ENCODE peak calls at places on chromosomes 3 and 15, in four cellular contexts. K, J, N and F are unnamed samples. For H3K4me1, the result is how much of the 10 kb centered on the place peaks cover.

GRCh38 chr3:157170861-157171260 is 10.9 kb upstream of the CCNL1 start:
- DNase-seq in K (no peak), J (no peak), N (no peak), F (no peak)

GRCh38 chr3:3334456-3334855 is 155.0 kb upstream of the CRBN start:
- DNase-seq in K (no peak), J (no peak), N (no peak), F (no peak)

GRCh38 chr3:185534511-185534910 is 17.9 kb downstream of the LIPH start:
- DNase-seq in K (no peak), J (no peak), N (no peak), F (no peak)

GRCh38 chr3:2937578-2937977 is 172.6 kb downstream of the IL5RA start:
- DNase-seq in K (no peak), J (no peak), N (no peak), F (no peak)

GRCh38 chr3:107650788-107651187 is 128.0 kb downstream of the BBX start:
- DNase-seq in K (no peak), J (no peak), N (no peak), F (no peak)

GRCh38 chr3:179421500-179421899 is 29.8 kb downstream of the GNB4 start:
- DNase-seq in K (peak), J (no peak), N (no peak), F (no peak)

GRCh38 chr3:116445291-116445841 is at the start of gene LSAMP:
- DNase-seq in K (no peak), J (no peak), N (peak), F (no peak)

GRCh38 chr15:74784854-74785715 is 3.2 kb downstream of the CSK start:
- DNase-seq in K (no peak), J (no peak), N (no peak), F (no peak)

GRCh38 chr3:125266976-125267375 is 54.4 kb upstream of the SLC12A8 start:
- DNase-seq in K (no peak), J (no peak), N (no peak), F (no peak)

GRCh38 chr15:90190606-90191343 is 10.4 kb upstream of the SEMA4B start:
- DNase-seq in K (no peak), J (no peak), N (no peak), F (no peak)

GRCh38 chr3:102451556-102451955 is 16.7 kb downstream of the ZPLD1 start:
- DNase-seq in K (no peak), J (no peak), N (no peak), F (no peak)

GRCh38 chr3:178343433-178344038 is 192.7 kb upstream of the KCNMB2 start:
- DNase-seq in K (no peak), J (peak), N (no peak), F (no peak)

GRCh38 chr15:35218215-35218614 is 133.1 kb upstream of the NANOGP8 start:
- DNase-seq in K (no peak), J (no peak), N (no peak), F (no peak)

GRCh38 chr15:60620707-60621106 is 141.8 kb upstream of the ICE2 start:
- DNase-seq in K (no peak), J (no peak), N (no peak), F (no peak)

GRCh38 chr15:90851114-90851513 is 17.3 kb upstream of the FURIN start:
- DNase-seq in K (no peak), J (no peak), N (no peak), F (no peak)

GRCh38 chr3:108590443-108590842 is 921 bp downstream of the DZIP3 start:
- DNase-seq in K (no peak), J (no peak), N (no peak), F (no peak)

GRCh38 chr3:36744770-36745169 is 19.6 kb downstream of the DCLK3 start:
- DNase-seq in K (no peak), J (no peak), N (no peak), F (no peak)

GRCh38 chr15:62895905-62896316 is 146.6 kb upstream of the TPM1 start:
- DNase-seq in K (no peak), J (no peak), N (no peak), F (no peak)

GRCh38 chr3:140597364-140597763 is 80.5 kb upstream of the TRIM42 start:
- DNase-seq in K (no peak), J (no peak), N (no peak), F (no peak)

GRCh38 chr3:16334909-16335308 is 69.9 kb downstream of the OXNAD1 start:
- DNase-seq in K (no peak), J (no peak), N (no peak), F (no peak)

GRCh38 chr3:30531017-30531570 is 75.3 kb upstream of the TGFBR2 start:
- DNase-seq in K (no peak), J (no peak), N (no peak), F (no peak)

GRCh38 chr3:14175383-14176037 is 2.9 kb downstream of the XPC start:
- DNase-seq in K (no peak), J (no peak), N (no peak), F (peak)

GRCh38 chr15:45785897-45786296 is 151.1 kb downstream of the SQOR start:
- DNase-seq in K (no peak), J (no peak), N (no peak), F (no peak)

DNA sequence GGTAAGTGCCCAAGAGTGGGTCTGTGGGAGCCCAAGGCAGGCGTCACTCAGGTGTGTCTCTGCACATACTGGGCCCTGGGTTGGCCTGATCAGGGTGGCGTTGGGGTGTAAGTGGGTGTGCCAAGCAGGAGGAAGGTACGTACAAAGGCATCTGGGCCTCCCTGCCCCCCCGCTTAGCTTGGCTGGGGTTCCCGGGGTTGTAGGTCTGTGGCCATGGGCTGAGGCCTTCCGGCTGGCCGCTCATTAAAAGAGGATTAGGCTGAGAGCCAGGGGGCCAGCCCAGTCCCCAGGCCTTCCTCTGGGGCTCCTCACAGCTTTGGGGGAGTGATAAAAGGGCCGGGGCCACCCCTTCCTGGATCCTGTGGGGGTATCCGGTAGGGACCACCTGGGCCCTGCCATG is 13.3 kb downstream of the SEMA3F start:
- DNase-seq in K (peak), J (no peak), N (peak), F (no peak)
- H3K4me1 ChIP-seq in K (half or more), J (half or more), N (half or more), F (under half)

DNA sequence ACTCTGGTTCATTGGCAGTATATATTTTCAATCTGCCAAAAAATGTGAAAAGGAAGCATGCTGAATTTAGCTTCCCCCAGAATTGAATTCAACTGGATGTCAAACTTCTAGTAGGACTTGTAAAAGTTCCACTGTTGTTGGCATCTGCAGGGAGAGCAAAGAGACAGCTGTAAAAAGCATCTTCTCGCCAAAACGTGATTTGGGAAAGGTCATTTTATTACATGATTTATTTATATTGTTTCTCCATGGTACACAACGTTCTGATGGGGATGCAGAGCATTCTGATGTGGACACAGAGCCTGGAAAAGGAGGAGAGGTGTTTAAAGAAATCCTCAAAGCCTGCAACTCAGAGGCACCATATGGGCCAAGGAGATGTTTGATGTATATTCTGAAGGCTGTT is 196.8 kb upstream of the ADAMTS9 start:
- DNase-seq in K (no peak), J (no peak), N (no peak), F (no peak)
- H3K27ac ChIP-seq in K (peak), J (no peak), N (peak), F (no peak)

DNA sequence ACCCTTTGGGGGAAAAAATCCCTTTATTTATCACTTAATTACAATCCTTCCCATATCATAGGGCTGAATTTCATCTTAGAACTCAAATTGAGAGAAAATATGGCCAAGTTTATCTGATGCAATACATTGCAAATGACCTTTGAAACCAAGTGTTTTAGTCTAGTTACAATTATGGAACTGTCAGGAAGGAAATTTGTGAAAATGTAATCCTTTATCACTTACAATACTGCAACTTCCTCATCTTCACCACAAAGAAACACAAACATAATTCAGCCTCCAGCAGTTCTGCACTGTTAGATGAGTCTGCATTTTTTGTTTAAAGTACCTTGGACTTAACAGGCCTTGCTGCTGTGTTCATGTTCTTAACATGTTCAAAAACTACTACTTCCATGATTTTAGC is 4.6 kb downstream of the CCPG1 start:
- DNase-seq in K (no peak), J (no peak), N (no peak), F (no peak)
- H3K4me3 ChIP-seq in K (no peak), J (no peak), N (no peak), F (no peak)

GRCh38 chr15:85381850-85382751 is 1.7 kb downstream of the AKAP13 start:
- DNase-seq in K (no peak), J (no peak), N (no peak), F (no peak)

GRCh38 chr15:85380217-85380859 is at the start of gene AKAP13:
- DNase-seq in K (peak), J (peak), N (peak), F (peak)

GRCh38 chr15:85383470-85384148 is 3.2 kb downstream of the AKAP13 start:
- DNase-seq in K (no peak), J (no peak), N (no peak), F (no peak)

GRCh38 chr15:85380860-85381535 is 595 bp downstream of the AKAP13 start:
- DNase-seq in K (no peak), J (peak), N (peak), F (peak)

DNA sequence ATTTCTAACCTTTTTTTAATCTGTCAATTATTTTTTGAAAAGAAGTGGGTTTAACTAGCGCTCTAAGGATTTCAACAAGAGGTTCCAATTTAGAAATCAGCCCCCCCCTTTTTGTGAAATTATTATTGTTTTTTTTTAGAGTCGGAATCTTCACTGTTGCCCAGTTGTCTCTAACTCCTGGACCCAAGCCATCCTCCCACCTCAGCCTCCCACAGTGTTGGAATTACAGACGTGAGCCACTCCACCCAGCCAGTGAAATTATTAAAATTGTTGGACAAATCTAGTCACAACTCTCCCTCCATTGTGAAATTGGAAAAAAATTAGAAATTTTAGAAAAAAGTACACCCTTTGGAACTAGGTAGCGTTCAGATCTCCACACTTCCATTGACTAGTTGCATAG is 2.5 kb downstream of the AKAP13 start:
- DNase-seq in K (no peak), J (no peak), N (no peak), F (no peak)
- H3K4me1 ChIP-seq in K (under half), J (under half), N (half or more), F (under half)

GRCh38 chr15:31331389-31331788 is 4.8 kb downstream of the KLF13 start:
- DNase-seq in K (no peak), J (no peak), N (no peak), F (no peak)

GRCh38 chr15:31333119-31333518 is 6.5 kb downstream of the KLF13 start:
- DNase-seq in K (no peak), J (peak), N (no peak), F (no peak)

GRCh38 chr15:31330836-31331235 is 4.2 kb downstream of the KLF13 start:
- DNase-seq in K (no peak), J (peak), N (peak), F (no peak)

GRCh38 chr15:31332681-31333071 is 6.0 kb downstream of the KLF13 start:
- DNase-seq in K (no peak), J (no peak), N (no peak), F (no peak)

DNA sequence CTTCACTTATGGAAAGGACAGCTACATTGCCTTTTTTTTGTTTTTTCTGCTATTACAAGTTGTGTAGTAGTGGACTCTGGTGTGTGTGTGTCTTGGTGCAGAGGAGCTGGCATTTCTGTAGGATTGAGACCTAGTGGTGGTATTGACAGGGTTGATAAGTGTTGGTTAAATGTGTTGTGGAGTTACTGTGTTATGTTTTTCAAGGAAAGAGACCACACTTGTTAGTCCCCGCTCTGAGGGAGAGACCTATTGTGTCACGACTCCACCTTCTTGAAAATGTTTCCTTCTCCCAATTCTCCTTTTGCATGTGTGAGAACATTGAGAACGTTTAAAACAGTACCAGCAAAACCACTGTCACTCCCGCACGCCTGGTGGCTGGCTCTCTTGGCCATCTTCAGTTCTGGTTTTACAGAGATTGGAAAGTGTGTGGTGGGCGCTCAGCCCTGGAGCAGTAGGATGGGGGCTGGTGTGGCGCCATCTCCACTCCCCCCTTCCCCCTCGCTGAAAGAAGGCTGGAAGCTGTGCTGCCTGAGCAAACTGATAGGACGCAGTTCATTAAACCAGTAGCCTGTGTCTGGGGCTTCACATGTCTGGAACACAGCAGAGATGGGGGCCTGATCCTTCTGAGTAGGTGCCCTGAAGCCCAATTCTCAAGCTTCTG is 5.5 kb downstream of the KLF13 start:
- DNase-seq in K (no peak), J (no peak), N (no peak), F (no peak)
- H3K27ac ChIP-seq in K (peak), J (peak), N (peak), F (no peak)

GRCh38 chr15:69299451-69300128 is 878 bp downstream of the PAQR5 start:
- DNase-seq in K (no peak), J (no peak), N (no peak), F (no peak)
- H3K4me3 ChIP-seq in K (peak), J (peak), N (peak), F (no peak)

DNA sequence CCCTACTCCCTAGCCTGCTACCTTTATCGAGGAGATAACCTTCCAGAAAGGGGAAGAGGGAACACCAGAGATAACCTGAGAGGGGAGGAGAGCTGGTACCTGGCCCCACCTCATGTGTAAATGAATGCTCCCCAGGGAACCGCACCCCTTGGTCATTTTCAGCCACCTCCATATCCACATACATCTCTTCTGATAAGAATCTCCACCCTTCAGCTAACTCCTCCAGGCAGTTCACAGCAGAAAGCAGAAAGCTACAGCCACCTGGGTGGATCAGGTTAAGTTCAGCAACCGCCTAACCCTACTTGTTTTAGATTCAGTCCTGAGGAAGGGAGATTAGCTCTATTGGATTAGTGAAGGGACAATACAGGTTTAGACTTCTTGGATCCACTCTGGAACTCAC is 38.0 kb upstream of the TIMP4 start:
- DNase-seq in K (no peak), J (no peak), N (no peak), F (no peak)
- H3K4me1 ChIP-seq in K (under half), J (under half), N (under half), F (under half)

GRCh38 chr15:65028921-65029735 is at the start of gene MTFMT:
- DNase-seq in K (peak), J (peak), N (peak), F (peak)
- H3K27ac ChIP-seq in K (peak), J (peak), N (peak), F (peak)